ENCODE peak calls at places on chromosomes 3 and 15, in nine cellular contexts. One of them, this sample, is unnamed.

GRCh38 chr3:50204804-50205718 is at the start of gene SLC38A3:
- DNase-seq in Ammon's horn: peak
- DNase-seq in activated CD4-positive, alpha-beta T cell treated with anti-CD3 and anti-CD28 coated beads, Interleukin-2, amount 10 ng/mL, durations not matched to agents 7 days and 5 days: no peak
- DNase-seq in SW 1271: no peak
- DNase-seq in cardiac muscle cell: no peak
- DNase-seq in lower lobe of right lung: no peak
- DNase-seq in mucosa of gallbladder: no peak
- DNase-seq in NCI-H1092 treated with DMSO at 0.1 percent for 48 hours: no peak
- DNase-seq in activated CD8-positive, alpha-beta memory T cell treated with anti-CD3 and anti-CD28 coated beads for 24 hours: peak
- DNase-seq in this sample: no peak

GRCh38 chr3:196518999-196519737 is 4.0 kb upstream of the SMCO1 start:
- DNase-seq in mucosa of gallbladder: peak
- DNase-seq in Ammon's horn: peak
- DNase-seq in activated CD8-positive, alpha-beta memory T cell treated with anti-CD3 and anti-CD28 coated beads for 24 hours: peak
- DNase-seq in SW 1271: no peak
- DNase-seq in NCI-H1092 treated with DMSO at 0.1 percent for 48 hours: no peak
- DNase-seq in cardiac muscle cell: peak
- DNase-seq in lower lobe of right lung: peak
- DNase-seq in activated CD4-positive, alpha-beta T cell treated with anti-CD3 and anti-CD28 coated beads, Interleukin-2, amount 10 ng/mL, durations not matched to agents 7 days and 5 days: peak
- DNase-seq in this sample: no peak

GRCh38 chr3:17802993-17803392 is 60.6 kb upstream of the TBC1D5 start:
- DNase-seq in Ammon's horn: no peak
- DNase-seq in activated CD4-positive, alpha-beta T cell treated with anti-CD3 and anti-CD28 coated beads, Interleukin-2, amount 10 ng/mL, durations not matched to agents 7 days and 5 days: no peak
- DNase-seq in activated CD8-positive, alpha-beta memory T cell treated with anti-CD3 and anti-CD28 coated beads for 24 hours: no peak
- DNase-seq in NCI-H1092 treated with DMSO at 0.1 percent for 48 hours: no peak
- DNase-seq in lower lobe of right lung: no peak
- DNase-seq in cardiac muscle cell: no peak
- DNase-seq in SW 1271: no peak
- DNase-seq in mucosa of gallbladder: no peak
- DNase-seq in this sample: no peak

GRCh38 chr3:190849607-190850006 is 12.9 kb downstream of the GMNC start:
- DNase-seq in mucosa of gallbladder: no peak
- DNase-seq in Ammon's horn: no peak
- DNase-seq in activated CD4-positive, alpha-beta T cell treated with anti-CD3 and anti-CD28 coated beads, Interleukin-2, amount 10 ng/mL, durations not matched to agents 7 days and 5 days: no peak
- DNase-seq in activated CD8-positive, alpha-beta memory T cell treated with anti-CD3 and anti-CD28 coated beads for 24 hours: no peak
- DNase-seq in cardiac muscle cell: no peak
- DNase-seq in NCI-H1092 treated with DMSO at 0.1 percent for 48 hours: no peak
- DNase-seq in SW 1271: no peak
- DNase-seq in lower lobe of right lung: no peak
- DNase-seq in this sample: no peak

GRCh38 chr3:34421762-34422161 is 623.3 kb downstream of the PDCD6IP start:
- DNase-seq in cardiac muscle cell: no peak
- DNase-seq in NCI-H1092 treated with DMSO at 0.1 percent for 48 hours: no peak
- DNase-seq in lower lobe of right lung: no peak
- DNase-seq in mucosa of gallbladder: no peak
- DNase-seq in activated CD4-positive, alpha-beta T cell treated with anti-CD3 and anti-CD28 coated beads, Interleukin-2, amount 10 ng/mL, durations not matched to agents 7 days and 5 days: no peak
- DNase-seq in SW 1271: no peak
- DNase-seq in Ammon's horn: no peak
- DNase-seq in activated CD8-positive, alpha-beta memory T cell treated with anti-CD3 and anti-CD28 coated beads for 24 hours: no peak
- DNase-seq in this sample: no peak

GRCh38 chr15:33963831-33964664 is 4.2 kb upstream of the CHRM5 start:
- DNase-seq in Ammon's horn: no peak
- DNase-seq in lower lobe of right lung: no peak
- DNase-seq in SW 1271: no peak
- DNase-seq in cardiac muscle cell: peak
- DNase-seq in activated CD4-positive, alpha-beta T cell treated with anti-CD3 and anti-CD28 coated beads, Interleukin-2, amount 10 ng/mL, durations not matched to agents 7 days and 5 days: peak
- DNase-seq in mucosa of gallbladder: no peak
- DNase-seq in NCI-H1092 treated with DMSO at 0.1 percent for 48 hours: peak
- DNase-seq in activated CD8-positive, alpha-beta memory T cell treated with anti-CD3 and anti-CD28 coated beads for 24 hours: no peak
- DNase-seq in this sample: no peak

GRCh38 chr3:123072152-123072551 is 5.3 kb downstream of the PDIA5 start:
- DNase-seq in Ammon's horn: no peak
- DNase-seq in SW 1271: no peak
- DNase-seq in activated CD8-positive, alpha-beta memory T cell treated with anti-CD3 and anti-CD28 coated beads for 24 hours: no peak
- DNase-seq in cardiac muscle cell: peak
- DNase-seq in mucosa of gallbladder: no peak
- DNase-seq in activated CD4-positive, alpha-beta T cell treated with anti-CD3 and anti-CD28 coated beads, Interleukin-2, amount 10 ng/mL, durations not matched to agents 7 days and 5 days: no peak
- DNase-seq in lower lobe of right lung: no peak
- DNase-seq in NCI-H1092 treated with DMSO at 0.1 percent for 48 hours: no peak
- DNase-seq in this sample: no peak

GRCh38 chr15:69522361-69522760 is 69.7 kb downstream of the RPLP1 start:
- DNase-seq in lower lobe of right lung: no peak
- DNase-seq in Ammon's horn: no peak
- DNase-seq in cardiac muscle cell: no peak
- DNase-seq in mucosa of gallbladder: no peak
- DNase-seq in SW 1271: no peak
- DNase-seq in activated CD4-positive, alpha-beta T cell treated with anti-CD3 and anti-CD28 coated beads, Interleukin-2, amount 10 ng/mL, durations not matched to agents 7 days and 5 days: no peak
- DNase-seq in activated CD8-positive, alpha-beta memory T cell treated with anti-CD3 and anti-CD28 coated beads for 24 hours: no peak
- DNase-seq in NCI-H1092 treated with DMSO at 0.1 percent for 48 hours: no peak
- DNase-seq in this sample: no peak

GRCh38 chr3:132090921-132091320 is 56.1 kb upstream of the CPNE4 start:
- DNase-seq in SW 1271: no peak
- DNase-seq in lower lobe of right lung: no peak
- DNase-seq in activated CD4-positive, alpha-beta T cell treated with anti-CD3 and anti-CD28 coated beads, Interleukin-2, amount 10 ng/mL, durations not matched to agents 7 days and 5 days: no peak
- DNase-seq in mucosa of gallbladder: no peak
- DNase-seq in NCI-H1092 treated with DMSO at 0.1 percent for 48 hours: no peak
- DNase-seq in activated CD8-positive, alpha-beta memory T cell treated with anti-CD3 and anti-CD28 coated beads for 24 hours: no peak
- DNase-seq in cardiac muscle cell: peak
- DNase-seq in Ammon's horn: peak
- DNase-seq in this sample: no peak

GRCh38 chr15:83578706-83579105 is 75.2 kb upstream of the ADAMTSL3 start:
- DNase-seq in SW 1271: no peak
- DNase-seq in lower lobe of right lung: no peak
- DNase-seq in Ammon's horn: no peak
- DNase-seq in activated CD4-positive, alpha-beta T cell treated with anti-CD3 and anti-CD28 coated beads, Interleukin-2, amount 10 ng/mL, durations not matched to agents 7 days and 5 days: no peak
- DNase-seq in mucosa of gallbladder: no peak
- DNase-seq in cardiac muscle cell: no peak
- DNase-seq in activated CD8-positive, alpha-beta memory T cell treated with anti-CD3 and anti-CD28 coated beads for 24 hours: no peak
- DNase-seq in NCI-H1092 treated with DMSO at 0.1 percent for 48 hours: no peak
- DNase-seq in this sample: no peak

GRCh38 chr3:87236093-87236492 is 9.0 kb downstream of the CHMP2B start:
- DNase-seq in activated CD8-positive, alpha-beta memory T cell treated with anti-CD3 and anti-CD28 coated beads for 24 hours: no peak
- DNase-seq in SW 1271: no peak
- DNase-seq in activated CD4-positive, alpha-beta T cell treated with anti-CD3 and anti-CD28 coated beads, Interleukin-2, amount 10 ng/mL, durations not matched to agents 7 days and 5 days: no peak
- DNase-seq in mucosa of gallbladder: no peak
- DNase-seq in cardiac muscle cell: no peak
- DNase-seq in lower lobe of right lung: no peak
- DNase-seq in NCI-H1092 treated with DMSO at 0.1 percent for 48 hours: no peak
- DNase-seq in Ammon's horn: no peak
- DNase-seq in this sample: no peak

GRCh38 chr15:80564056-80564455 is 131.1 kb upstream of the ABHD17C start:
- DNase-seq in cardiac muscle cell: no peak
- DNase-seq in SW 1271: no peak
- DNase-seq in Ammon's horn: no peak
- DNase-seq in NCI-H1092 treated with DMSO at 0.1 percent for 48 hours: no peak
- DNase-seq in activated CD4-positive, alpha-beta T cell treated with anti-CD3 and anti-CD28 coated beads, Interleukin-2, amount 10 ng/mL, durations not matched to agents 7 days and 5 days: no peak
- DNase-seq in mucosa of gallbladder: no peak
- DNase-seq in lower lobe of right lung: no peak
- DNase-seq in activated CD8-positive, alpha-beta memory T cell treated with anti-CD3 and anti-CD28 coated beads for 24 hours: no peak
- DNase-seq in this sample: no peak